ENCODE peak calls at places on chromosomes 6 and 20, in seven cellular contexts. One of them, this sample, is unnamed.

GRCh38 chr6:7324520-7324919 is 11.5 kb upstream of the SSR1 start:
- DNase-seq in WTC11: no peak
- DNase-seq in ovary: no peak
- DNase-seq in G401: no peak
- DNase-seq in omental fat pad: no peak
- DNase-seq in Caki2: no peak
- DNase-seq in NCI-H1436 treated with DMSO at 0.1 percent for 48 hours: no peak
- DNase-seq in this sample: no peak

GRCh38 chr6:170172406-170172805 is 118.5 kb downstream of the DLL1 start:
- DNase-seq in NCI-H1436 treated with DMSO at 0.1 percent for 48 hours: no peak
- DNase-seq in WTC11: no peak
- DNase-seq in ovary: no peak
- DNase-seq in Caki2: no peak
- DNase-seq in G401: no peak
- DNase-seq in omental fat pad: no peak
- DNase-seq in this sample: no peak

GRCh38 chr6:33419580-33420492 is at the start of gene SYNGAP1:
- DNase-seq in NCI-H1436 treated with DMSO at 0.1 percent for 48 hours: no peak
- DNase-seq in WTC11: peak
- DNase-seq in ovary: peak
- DNase-seq in Caki2: no peak
- DNase-seq in omental fat pad: no peak
- DNase-seq in G401: peak
- DNase-seq in this sample: no peak

GRCh38 chr6:135166515-135166914 is 14.6 kb upstream of the MYB start:
- DNase-seq in NCI-H1436 treated with DMSO at 0.1 percent for 48 hours: no peak
- DNase-seq in G401: no peak
- DNase-seq in Caki2: no peak
- DNase-seq in ovary: no peak
- DNase-seq in omental fat pad: no peak
- DNase-seq in WTC11: no peak
- DNase-seq in this sample: no peak

GRCh38 chr20:41217422-41217821 is 80.1 kb downstream of the PLCG1 start:
- DNase-seq in omental fat pad: no peak
- DNase-seq in Caki2: no peak
- DNase-seq in NCI-H1436 treated with DMSO at 0.1 percent for 48 hours: no peak
- DNase-seq in G401: no peak
- DNase-seq in ovary: no peak
- DNase-seq in WTC11: no peak
- DNase-seq in this sample: no peak

GRCh38 chr6:28634406-28634757 is 108.7 kb downstream of the GPX5 start:
- DNase-seq in G401: no peak
- DNase-seq in ovary: no peak
- DNase-seq in NCI-H1436 treated with DMSO at 0.1 percent for 48 hours: no peak
- DNase-seq in omental fat pad: no peak
- DNase-seq in Caki2: peak
- DNase-seq in WTC11: no peak
- DNase-seq in this sample: no peak

GRCh38 chr6:3849681-3850450 is 693 bp downstream of the FAM50B start:
- DNase-seq in omental fat pad: no peak
- DNase-seq in G401: peak
- DNase-seq in Caki2: peak
- DNase-seq in WTC11: no peak
- DNase-seq in ovary: peak
- DNase-seq in NCI-H1436 treated with DMSO at 0.1 percent for 48 hours: no peak
- DNase-seq in this sample: no peak

GRCh38 chr6:137510923-137511322 is 16.7 kb upstream of the OLIG3 start:
- DNase-seq in ovary: no peak
- DNase-seq in G401: no peak
- DNase-seq in NCI-H1436 treated with DMSO at 0.1 percent for 48 hours: no peak
- DNase-seq in omental fat pad: no peak
- DNase-seq in WTC11: no peak
- DNase-seq in Caki2: peak
- DNase-seq in this sample: no peak

GRCh38 chr20:6142348-6142993 is 19.6 kb upstream of the FERMT1 start:
- DNase-seq in Caki2: peak
- DNase-seq in NCI-H1436 treated with DMSO at 0.1 percent for 48 hours: no peak
- DNase-seq in G401: peak
- DNase-seq in WTC11: peak
- DNase-seq in ovary: no peak
- DNase-seq in omental fat pad: no peak
- DNase-seq in this sample: no peak

GRCh38 chr20:33636776-33637175 is 25.4 kb upstream of the C20orf144 start:
- DNase-seq in WTC11: no peak
- DNase-seq in omental fat pad: no peak
- DNase-seq in NCI-H1436 treated with DMSO at 0.1 percent for 48 hours: no peak
- DNase-seq in Caki2: no peak
- DNase-seq in ovary: no peak
- DNase-seq in G401: no peak
- DNase-seq in this sample: no peak

GRCh38 chr6:22765015-22765414 is 195.6 kb downstream of the HDGFL1 start:
- DNase-seq in WTC11: no peak
- DNase-seq in NCI-H1436 treated with DMSO at 0.1 percent for 48 hours: no peak
- DNase-seq in Caki2: no peak
- DNase-seq in omental fat pad: no peak
- DNase-seq in G401: no peak
- DNase-seq in ovary: no peak
- DNase-seq in this sample: no peak

GRCh38 chr20:62949887-62950286 is 2.6 kb upstream of the SLC17A9 start:
- DNase-seq in WTC11: no peak
- DNase-seq in Caki2: no peak
- DNase-seq in NCI-H1436 treated with DMSO at 0.1 percent for 48 hours: no peak
- DNase-seq in ovary: no peak
- DNase-seq in G401: no peak
- DNase-seq in omental fat pad: no peak
- DNase-seq in this sample: no peak

GRCh38 chr6:117483004-117483644 is 650 bp downstream of the DCBLD1 start:
- DNase-seq in WTC11: peak
- DNase-seq in omental fat pad: no peak
- DNase-seq in NCI-H1436 treated with DMSO at 0.1 percent for 48 hours: no peak
- DNase-seq in G401: peak
- DNase-seq in Caki2: peak
- DNase-seq in ovary: peak
- DNase-seq in this sample: no peak

GRCh38 chr20:1688886-1689538 is 31.4 kb upstream of the SIRPG start:
- DNase-seq in WTC11: no peak
- DNase-seq in ovary: no peak
- DNase-seq in G401: no peak
- DNase-seq in Caki2: no peak
- DNase-seq in omental fat pad: no peak
- DNase-seq in NCI-H1436 treated with DMSO at 0.1 percent for 48 hours: no peak
- DNase-seq in this sample: no peak

GRCh38 chr20:382291-383115 is 1.9 kb downstream of the TRIB3 start:
- DNase-seq in G401: no peak
- DNase-seq in ovary: no peak
- DNase-seq in WTC11: no peak
- DNase-seq in Caki2: no peak
- DNase-seq in omental fat pad: no peak
- DNase-seq in NCI-H1436 treated with DMSO at 0.1 percent for 48 hours: no peak
- DNase-seq in this sample: no peak

GRCh38 chr6:169881398-169881797 is 130.0 kb downstream of the ERMARD start:
- DNase-seq in omental fat pad: no peak
- DNase-seq in G401: no peak
- DNase-seq in ovary: no peak
- DNase-seq in Caki2: no peak
- DNase-seq in WTC11: no peak
- DNase-seq in NCI-H1436 treated with DMSO at 0.1 percent for 48 hours: no peak
- DNase-seq in this sample: no peak

GRCh38 chr6:168500519-168500918 is 59.5 kb downstream of the SMOC2 start:
- DNase-seq in NCI-H1436 treated with DMSO at 0.1 percent for 48 hours: no peak
- DNase-seq in WTC11: no peak
- DNase-seq in ovary: no peak
- DNase-seq in G401: no peak
- DNase-seq in omental fat pad: no peak
- DNase-seq in Caki2: no peak
- DNase-seq in this sample: no peak

GRCh38 chr6:144248470-144249301 is 36.4 kb upstream of the UTRN start:
- DNase-seq in omental fat pad: no peak
- DNase-seq in ovary: no peak
- DNase-seq in WTC11: no peak
- DNase-seq in G401: no peak
- DNase-seq in Caki2: no peak
- DNase-seq in NCI-H1436 treated with DMSO at 0.1 percent for 48 hours: no peak
- DNase-seq in this sample: no peak

GRCh38 chr6:31541059-31541657 is 645 bp downstream of the DDX39B start:
- DNase-seq in omental fat pad: peak
- DNase-seq in Caki2: peak
- DNase-seq in G401: peak
- DNase-seq in NCI-H1436 treated with DMSO at 0.1 percent for 48 hours: no peak
- DNase-seq in WTC11: no peak
- DNase-seq in ovary: peak
- DNase-seq in this sample: peak

GRCh38 chr20:1324598-1325172 is 4.3 kb downstream of the SDCBP2 start:
- DNase-seq in G401: no peak
- DNase-seq in WTC11: no peak
- DNase-seq in NCI-H1436 treated with DMSO at 0.1 percent for 48 hours: no peak
- DNase-seq in ovary: no peak
- DNase-seq in omental fat pad: peak
- DNase-seq in Caki2: peak
- DNase-seq in this sample: no peak

GRCh38 chr6:37554480-37554819 is 54.8 kb upstream of the CCDC167 start:
- DNase-seq in NCI-H1436 treated with DMSO at 0.1 percent for 48 hours: no peak
- DNase-seq in WTC11: no peak
- DNase-seq in omental fat pad: no peak
- DNase-seq in ovary: no peak
- DNase-seq in Caki2: peak
- DNase-seq in G401: peak
- DNase-seq in this sample: no peak

GRCh38 chr6:128569737-128570438 is 49.5 kb upstream of the PTPRK start:
- DNase-seq in Caki2: peak
- DNase-seq in omental fat pad: no peak
- DNase-seq in ovary: no peak
- DNase-seq in G401: no peak
- DNase-seq in WTC11: no peak
- DNase-seq in NCI-H1436 treated with DMSO at 0.1 percent for 48 hours: no peak
- DNase-seq in this sample: no peak

GRCh38 chr6:150395388-150396009 is 26.7 kb downstream of the IYD start:
- DNase-seq in WTC11: peak
- DNase-seq in NCI-H1436 treated with DMSO at 0.1 percent for 48 hours: no peak
- DNase-seq in Caki2: peak
- DNase-seq in G401: peak
- DNase-seq in ovary: no peak
- DNase-seq in omental fat pad: no peak
- DNase-seq in this sample: peak

GRCh38 chr6:123855493-123855892 is 51.8 kb downstream of the NKAIN2 start:
- DNase-seq in ovary: no peak
- DNase-seq in NCI-H1436 treated with DMSO at 0.1 percent for 48 hours: no peak
- DNase-seq in G401: peak
- DNase-seq in WTC11: no peak
- DNase-seq in Caki2: no peak
- DNase-seq in omental fat pad: no peak
- DNase-seq in this sample: no peak

GRCh38 chr6:135537782-135538301 is 40.3 kb upstream of the AHI1 start:
- DNase-seq in Caki2: no peak
- DNase-seq in NCI-H1436 treated with DMSO at 0.1 percent for 48 hours: no peak
- DNase-seq in WTC11: no peak
- DNase-seq in G401: no peak
- DNase-seq in ovary: no peak
- DNase-seq in omental fat pad: no peak
- DNase-seq in this sample: no peak

GRCh38 chr20:9025643-9026042 is 43.2 kb upstream of the PLCB4 start:
- DNase-seq in NCI-H1436 treated with DMSO at 0.1 percent for 48 hours: no peak
- DNase-seq in Caki2: peak
- DNase-seq in ovary: no peak
- DNase-seq in omental fat pad: no peak
- DNase-seq in G401: no peak
- DNase-seq in WTC11: no peak
- DNase-seq in this sample: no peak

GRCh38 chr6:149483849-149484635 is 772 bp downstream of the ZC3H12D start:
- DNase-seq in ovary: no peak
- DNase-seq in NCI-H1436 treated with DMSO at 0.1 percent for 48 hours: no peak
- DNase-seq in Caki2: no peak
- DNase-seq in omental fat pad: no peak
- DNase-seq in G401: no peak
- DNase-seq in WTC11: no peak
- DNase-seq in this sample: no peak

GRCh38 chr20:1734269-1734858 is 76.8 kb upstream of the SIRPG start:
- DNase-seq in G401: peak
- DNase-seq in omental fat pad: no peak
- DNase-seq in Caki2: peak
- DNase-seq in ovary: no peak
- DNase-seq in NCI-H1436 treated with DMSO at 0.1 percent for 48 hours: no peak
- DNase-seq in WTC11: no peak
- DNase-seq in this sample: no peak